ENCODE peak calls at places on chromosome 6, in eight cellular contexts. S is left cardiac atrium, M is mesendoderm, O is WTC11, L is GM23338, Q is T-helper 2 cell, B is BJ, C is AG08395. K is an unnamed sample.

GRCh38 chr6:11198663-11199603 is 33.5 kb downstream of the NEDD9 start:
- DNase-seq in S (no peak), M (no peak), O (no peak), L (no peak), Q (no peak), B (no peak), C (no peak), K (no peak)

GRCh38 chr6:49551126-49551865 is 828 bp downstream of the C6orf141 start:
- DNase-seq in S (no peak), M (peak; percentile 55), O (peak; percentile 38), L (peak; percentile 77), Q (no peak), B (no peak), C (peak; percentile 7), K (no peak)

GRCh38 chr6:45644720-45645119 is 267.0 kb upstream of the SUPT3H start:
- DNase-seq in S (no peak), M (no peak), O (no peak), L (peak; percentile 48), Q (no peak), B (no peak), C (no peak), K (no peak)

GRCh38 chr6:28724395-28724794 is 198.7 kb downstream of the GPX5 start:
- DNase-seq in S (no peak), M (no peak), O (no peak), L (no peak), Q (no peak), B (no peak), C (no peak), K (no peak)

GRCh38 chr6:21500314-21500713 is 93.2 kb upstream of the SOX4 start:
- DNase-seq in S (no peak), M (no peak), O (no peak), L (no peak), Q (no peak), B (no peak), C (no peak), K (no peak)

GRCh38 chr6:113829702-113830058 is 27.5 kb upstream of the MARCKS start:
- DNase-seq in S (no peak), M (no peak), O (no peak), L (peak; percentile 21), Q (no peak), B (peak; percentile 61), C (peak; percentile 42), K (no peak)

GRCh38 chr6:42021847-42022754 is 28.2 kb upstream of the TAF8 start:
- DNase-seq in S (no peak), M (no peak), O (peak; percentile 30), L (peak; percentile 24), Q (peak; percentile 38), B (no peak), C (no peak), K (no peak)

GRCh38 chr6:49826743-49827406 is 39.5 kb downstream of the CRISP1 start:
- DNase-seq in S (no peak), M (no peak), O (no peak), L (no peak), Q (no peak), B (no peak), C (no peak), K (no peak)

GRCh38 chr6:139496654-139497343 is 122.4 kb upstream of the CITED2 start:
- DNase-seq in S (no peak), M (no peak), O (no peak), L (no peak), Q (no peak), B (no peak), C (no peak), K (no peak)

GRCh38 chr6:41682497-41682961 is 44.3 kb downstream of the MDFI start:
- DNase-seq in S (peak; percentile 33), M (no peak), O (no peak), L (peak; percentile 38), Q (no peak), B (no peak), C (no peak), K (no peak)

GRCh38 chr6:143107440-143107839 is 46.8 kb downstream of the AIG1 start:
- DNase-seq in S (no peak), M (no peak), O (no peak), L (no peak), Q (no peak), B (no peak), C (no peak), K (no peak)

GRCh38 chr6:44104661-44105060 is 22.6 kb downstream of the MRPL14 start:
- DNase-seq in S (peak; percentile 70), M (no peak), O (no peak), L (no peak), Q (no peak), B (no peak), C (no peak), K (peak; percentile 96)

GRCh38 chr6:40395066-40395697 is 192.0 kb downstream of the LRFN2 start:
- DNase-seq in S (no peak), M (peak; percentile 7), O (no peak), L (no peak), Q (no peak), B (no peak), C (peak; percentile 55), K (no peak)

GRCh38 chr6:3341467-3341866 is 82.7 kb downstream of the PSMG4 start:
- DNase-seq in S (no peak), M (peak; percentile 71), O (no peak), L (peak; percentile 54), Q (no peak), B (peak; percentile 32), C (peak; percentile 90), K (no peak)

GRCh38 chr6:144602523-144603180 is 317.5 kb downstream of the UTRN start:
- DNase-seq in S (no peak), M (no peak), O (no peak), L (no peak), Q (no peak), B (no peak), C (no peak), K (no peak)

GRCh38 chr6:152635949-152636674 is 1.1 kb downstream of the SYNE1 start:
- DNase-seq in S (peak; percentile 43), M (peak; percentile 57), O (peak; percentile 24), L (peak; percentile 66), Q (no peak), B (no peak), C (peak; percentile 47), K (no peak)

GRCh38 chr6:141139461-141139860 is 993.3 kb upstream of the GJE1 start:
- DNase-seq in S (no peak), M (no peak), O (no peak), L (no peak), Q (no peak), B (no peak), C (no peak), K (no peak)

GRCh38 chr6:149750136-149750609 is 632 bp downstream of the PCMT1 start:
- DNase-seq in S (no peak), M (peak; percentile 95), O (peak; percentile 77), L (peak; percentile 87), Q (peak; percentile 30), B (no peak), C (peak; percentile 60), K (no peak)

GRCh38 chr6:107634147-107635057 is 144.5 kb downstream of the SOBP start:
- DNase-seq in S (peak; percentile 47), M (no peak), O (peak; percentile 49), L (peak; percentile 36), Q (no peak), B (no peak), C (no peak), K (no peak)

GRCh38 chr6:132362318-132363185 is 38.7 kb downstream of the MOXD1 start:
- DNase-seq in S (no peak), M (no peak), O (no peak), L (no peak), Q (no peak), B (no peak), C (no peak), K (no peak)

K was measured in glomerular endothelial cell.